ENCODE peak calls at places on chromosome 14, in seven cellular contexts. M is B cell; N is GM12864; J is fibroblast of lung; Z is fibroblast of the aortic adventitia; W is progenitor cell of endocrine pancreas; L is CD4-positive, alpha-beta T cell. Y is an unnamed sample.

GRCh38 chr14:86221000-86221399 is 691.1 kb downstream of the FLRT2 start:
- DNase-seq in M (no peak), N (no peak), J (no peak), Z (no peak), W (peak; percentile 11), L (no peak), Y (peak; percentile 5)

GRCh38 chr14:91059576-91060471 is 617 bp downstream of the RPS6KA5 start:
- DNase-seq in M (peak; percentile 67), N (no peak), J (no peak), Z (peak; percentile 15), W (peak; percentile 40), L (peak; percentile 61), Y (peak; percentile 72)

GRCh38 chr14:60085085-60085484 is 6.6 kb upstream of the PCNX4 start:
- DNase-seq in M (no peak), N (no peak), J (no peak), Z (peak; percentile 70), W (no peak), L (no peak), Y (no peak)

GRCh38 chr14:102939329-102939728 is 16.9 kb downstream of the AMN start:
- DNase-seq in M (no peak), N (no peak), J (no peak), Z (no peak), W (no peak), L (no peak), Y (no peak)

GRCh38 chr14:92531151-92531873 is 17.7 kb downstream of the RIN3 start:
- DNase-seq in M (peak; percentile 63), N (no peak), J (no peak), Z (no peak), W (no peak), L (no peak), Y (no peak)

GRCh38 chr14:104863923-104864266 is 1.2 kb upstream of the CEP170B start:
- DNase-seq in M (peak; percentile 31), N (no peak), J (no peak), Z (no peak), W (no peak), L (no peak), Y (no peak)

GRCh38 chr14:33569844-33570716 is 380.8 kb downstream of the EGLN3 start:
- DNase-seq in M (no peak), N (no peak), J (peak; percentile 82), Z (peak; percentile 53), W (no peak), L (no peak), Y (no peak)

GRCh38 chr14:91722386-91722785 is 9.5 kb downstream of the CATSPERB start:
- DNase-seq in M (no peak), N (no peak), J (no peak), Z (peak; percentile 37), W (no peak), L (no peak), Y (no peak)

GRCh38 chr14:33657478-33657877 is 293.4 kb downstream of the EGLN3 start:
- DNase-seq in M (no peak), N (no peak), J (peak; percentile 51), Z (peak; percentile 48), W (no peak), L (no peak), Y (no peak)

GRCh38 chr14:86766469-86766868 is 1226.5 kb downstream of the GALC start:
- DNase-seq in M (no peak), N (no peak), J (no peak), Z (no peak), W (no peak), L (no peak), Y (no peak)

GRCh38 chr14:105974902-105975301 is 448.5 kb downstream of the TMEM121 start:
- DNase-seq in M (peak; percentile 61), N (no peak), J (no peak), Z (no peak), W (no peak), L (peak; percentile 54), Y (no peak)

GRCh38 chr14:36506732-36507614 is 13.1 kb downstream of the NKX2-1 start:
- DNase-seq in M (no peak), N (no peak), J (no peak), Z (no peak), W (no peak), L (no peak), Y (no peak)

GRCh38 chr14:68535404-68536024 is 257.4 kb downstream of the ZFP36L1 start:
- DNase-seq in M (no peak), N (no peak), J (peak; percentile 98), Z (peak; percentile 89), W (no peak), L (no peak), Y (no peak)

GRCh38 chr14:29892327-29892726 is 35.3 kb downstream of the PRKD1 start:
- DNase-seq in M (no peak), N (no peak), J (peak; percentile 12), Z (no peak), W (no peak), L (no peak), Y (no peak)

GRCh38 chr14:80055912-80056801 is 155.1 kb downstream of the DIO2 start:
- DNase-seq in M (no peak), N (no peak), J (peak; percentile 62), Z (peak; percentile 79), W (peak; percentile 18), L (no peak), Y (peak; percentile 37)

GRCh38 chr14:85536835-85537195 is 6.9 kb downstream of the FLRT2 start:
- DNase-seq in M (no peak), N (no peak), J (no peak), Z (peak; percentile 73), W (no peak), L (no peak), Y (no peak)

GRCh38 chr14:29601559-29602109 is 326.0 kb downstream of the PRKD1 start:
- DNase-seq in M (no peak), N (no peak), J (peak; percentile 17), Z (peak; percentile 12), W (no peak), L (no peak), Y (no peak)

GRCh38 chr14:60760209-60760608 is 25.6 kb downstream of the MNAT1 start:
- DNase-seq in M (no peak), N (no peak), J (no peak), Z (no peak), W (no peak), L (no peak), Y (no peak)

GRCh38 chr14:83994020-83994419 is 1535.9 kb upstream of the FLRT2 start:
- DNase-seq in M (no peak), N (no peak), J (peak; percentile 47), Z (no peak), W (no peak), L (no peak), Y (no peak)

GRCh38 chr14:51836417-51836816 is 24.0 kb upstream of the GNG2 start:
- DNase-seq in M (no peak), N (no peak), J (no peak), Z (no peak), W (no peak), L (no peak), Y (no peak)

GRCh38 chr14:90019824-90020523 is 41.8 kb upstream of the KCNK13 start:
- DNase-seq in M (no peak), N (no peak), J (no peak), Z (no peak), W (no peak), L (no peak), Y (no peak)

GRCh38 chr14:75142494-75142893 is 15.6 kb upstream of the NEK9 start:
- DNase-seq in M (no peak), N (no peak), J (no peak), Z (no peak), W (no peak), L (no peak), Y (no peak)

GRCh38 chr14:75143761-75144527 is 17.1 kb upstream of the NEK9 start:
- DNase-seq in M (no peak), N (no peak), J (no peak), Z (no peak), W (no peak), L (no peak), Y (no peak)

GRCh38 chr14:75144944-75145343 is 18.1 kb upstream of the NEK9 start:
- DNase-seq in M (no peak), N (no peak), J (no peak), Z (no peak), W (no peak), L (no peak), Y (no peak)

GRCh38 chr14:75150150-75150549 is 23.3 kb upstream of the NEK9 start:
- DNase-seq in M (no peak), N (no peak), J (no peak), Z (no peak), W (no peak), L (no peak), Y (no peak)

GRCh38 chr14:75147423-75148071 is 20.7 kb upstream of the NEK9 start:
- DNase-seq in M (no peak), N (no peak), J (peak; percentile 92), Z (peak; percentile 87), W (peak; percentile 17), L (no peak), Y (peak; percentile 35)
- TF ChIP-seq CTCF in M (no peak), N (peak; percentile 8), J (peak; percentile 44), Z (peak; percentile 66), W (peak; percentile 50), L (no peak), Y (peak; percentile 20)

GRCh38 chr14:96117101-96117897 is 78.1 kb downstream of the C14orf132 start:
- DNase-seq in M (no peak), N (no peak), J (peak; percentile 56), Z (no peak), W (no peak), L (peak; percentile 34), Y (no peak)
- TF ChIP-seq CTCF in M (no peak), N (no peak), J (no peak), Z (no peak), W (no peak), L (no peak), Y (no peak)

GRCh38 chr14:95173518-95173917 is 16.2 kb upstream of the DICER1 start:
- DNase-seq in M (no peak), N (no peak), J (no peak), Z (no peak), W (no peak), L (no peak), Y (no peak)

DNA sequence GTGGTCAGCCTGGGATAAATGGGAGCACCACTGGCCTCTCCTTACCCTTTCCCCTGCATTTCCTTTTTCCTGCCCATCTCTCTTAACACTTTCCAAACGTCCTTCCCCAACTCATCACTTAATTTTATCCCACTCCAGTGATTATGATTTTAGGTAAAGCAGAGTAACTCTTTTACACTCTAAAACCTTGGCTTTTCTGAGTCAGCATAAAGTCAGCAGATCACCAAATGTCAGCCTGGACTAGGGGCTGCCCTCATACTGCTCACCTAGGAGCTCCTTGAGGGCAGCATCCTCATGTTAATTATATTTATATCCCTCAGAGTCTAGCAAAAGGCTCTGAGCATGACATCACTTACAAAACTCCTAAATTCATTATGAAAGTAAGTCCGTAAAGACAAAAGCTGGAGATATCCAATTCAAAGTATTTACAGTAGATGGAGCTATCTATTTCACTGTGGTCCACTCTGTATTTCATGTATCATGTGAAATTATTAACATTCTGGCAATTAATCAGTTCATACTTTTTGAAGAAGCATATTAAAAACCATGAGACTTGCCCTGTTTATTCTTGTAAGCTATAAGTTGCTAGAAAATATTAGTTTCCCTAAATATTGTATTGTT is 17.0 kb upstream of the DICER1 start:
- DNase-seq in M (no peak), N (no peak), J (no peak), Z (peak; percentile 22), W (no peak), L (no peak), Y (no peak)
- TF ChIP-seq CTCF in M (no peak), N (no peak), J (no peak), Z (no peak), W (no peak), L (no peak), Y (no peak)

DNA sequence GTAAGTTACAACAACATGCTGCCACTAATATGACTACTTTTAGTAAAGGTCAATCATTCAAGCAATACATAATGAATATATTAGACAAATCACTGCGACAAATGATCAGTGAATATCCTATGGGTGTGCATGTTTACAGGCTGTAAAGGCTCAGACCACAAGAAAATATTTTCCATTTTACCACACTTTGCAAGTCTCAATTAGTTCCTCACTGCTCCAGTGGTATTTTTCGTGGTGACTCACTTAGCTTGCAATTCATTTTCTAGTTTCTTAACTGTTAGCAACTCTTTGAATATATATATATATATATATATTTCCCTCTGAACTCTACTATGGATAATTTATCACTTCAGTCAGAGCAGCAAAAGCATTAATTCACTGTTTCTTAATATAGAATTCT is 96.9 kb downstream of the EML5 start:
- DNase-seq in M (no peak), N (no peak), J (peak; percentile 60), Z (no peak), W (no peak), L (no peak), Y (no peak)
- TF ChIP-seq CTCF in M (no peak), N (no peak), J (no peak), Z (no peak), W (no peak), L (no peak), Y (no peak)

Y was measured in nephron progenitor cell.